ENCODE peak calls at places on chromosomes 16 and 17, in ten cellular contexts. One of them, this sample, is unnamed. For H3K27me3 and H3K4me1, the result is how much of the 10 kb centered on the place peaks cover.

GRCh38 chr17:45031231-45032149 is 19.9 kb downstream of the DCAKD start:
- DNase-seq in hepatocyte: no peak
- DNase-seq in CD8-positive, alpha-beta memory T cell: no peak
- DNase-seq in heart left ventricle: no peak
- DNase-seq in neuronal stem cell: no peak
- DNase-seq in fibroblast of lung: no peak
- DNase-seq in BE2C: peak
- DNase-seq in heart right ventricle: no peak
- DNase-seq in prostate gland: no peak
- DNase-seq in mammary epithelial cell: no peak
- DNase-seq in this sample: no peak

GRCh38 chr16:17951273-17951845 is 385.2 kb downstream of the NPIPA8 start:
- DNase-seq in hepatocyte: no peak
- DNase-seq in CD8-positive, alpha-beta memory T cell: no peak
- DNase-seq in heart left ventricle: no peak
- DNase-seq in neuronal stem cell: no peak
- DNase-seq in fibroblast of lung: peak
- DNase-seq in BE2C: no peak
- DNase-seq in heart right ventricle: no peak
- DNase-seq in prostate gland: no peak
- DNase-seq in mammary epithelial cell: no peak
- DNase-seq in this sample: no peak

GRCh38 chr16:15602285-15603044 is 40.5 kb downstream of the MARF1 start:
- DNase-seq in hepatocyte: no peak
- DNase-seq in CD8-positive, alpha-beta memory T cell: no peak
- DNase-seq in heart left ventricle: no peak
- DNase-seq in neuronal stem cell: no peak
- DNase-seq in fibroblast of lung: no peak
- DNase-seq in BE2C: no peak
- DNase-seq in heart right ventricle: no peak
- DNase-seq in prostate gland: no peak
- DNase-seq in mammary epithelial cell: no peak
- DNase-seq in this sample: no peak

GRCh38 chr17:54745862-54746261 is 154.8 kb upstream of the TOM1L1 start:
- DNase-seq in hepatocyte: no peak
- DNase-seq in CD8-positive, alpha-beta memory T cell: no peak
- DNase-seq in heart left ventricle: no peak
- DNase-seq in neuronal stem cell: no peak
- DNase-seq in fibroblast of lung: no peak
- DNase-seq in BE2C: no peak
- DNase-seq in heart right ventricle: no peak
- DNase-seq in prostate gland: no peak
- DNase-seq in mammary epithelial cell: no peak
- DNase-seq in this sample: no peak

GRCh38 chr16:11610121-11610505 is 23.4 kb upstream of the LITAF start:
- DNase-seq in hepatocyte: no peak
- DNase-seq in CD8-positive, alpha-beta memory T cell: no peak
- DNase-seq in heart left ventricle: no peak
- DNase-seq in neuronal stem cell: no peak
- DNase-seq in fibroblast of lung: no peak
- DNase-seq in BE2C: no peak
- DNase-seq in heart right ventricle: no peak
- DNase-seq in prostate gland: no peak
- DNase-seq in mammary epithelial cell: no peak
- DNase-seq in this sample: no peak

GRCh38 chr17:76612977-76613851 is 27.6 kb upstream of the ST6GALNAC2 start:
- DNase-seq in hepatocyte: peak
- DNase-seq in CD8-positive, alpha-beta memory T cell: no peak
- DNase-seq in heart left ventricle: no peak
- DNase-seq in neuronal stem cell: no peak
- DNase-seq in fibroblast of lung: no peak
- DNase-seq in BE2C: no peak
- DNase-seq in heart right ventricle: no peak
- DNase-seq in prostate gland: no peak
- DNase-seq in mammary epithelial cell: peak
- DNase-seq in this sample: peak

GRCh38 chr17:51590071-51590470 is 329.7 kb downstream of the UTP18 start:
- DNase-seq in hepatocyte: no peak
- DNase-seq in CD8-positive, alpha-beta memory T cell: no peak
- DNase-seq in heart left ventricle: no peak
- DNase-seq in neuronal stem cell: no peak
- DNase-seq in fibroblast of lung: no peak
- DNase-seq in BE2C: peak
- DNase-seq in heart right ventricle: no peak
- DNase-seq in prostate gland: no peak
- DNase-seq in mammary epithelial cell: no peak
- DNase-seq in this sample: no peak

GRCh38 chr16:68393333-68393732 is 55.0 kb downstream of the SMPD3 start:
- DNase-seq in hepatocyte: no peak
- DNase-seq in CD8-positive, alpha-beta memory T cell: no peak
- DNase-seq in heart left ventricle: no peak
- DNase-seq in neuronal stem cell: no peak
- DNase-seq in fibroblast of lung: no peak
- DNase-seq in BE2C: no peak
- DNase-seq in heart right ventricle: no peak
- DNase-seq in prostate gland: no peak
- DNase-seq in mammary epithelial cell: no peak
- DNase-seq in this sample: no peak

GRCh38 chr16:24668481-24669001 is 60.9 kb upstream of the TNRC6A start:
- DNase-seq in hepatocyte: no peak
- DNase-seq in CD8-positive, alpha-beta memory T cell: no peak
- DNase-seq in heart left ventricle: no peak
- DNase-seq in neuronal stem cell: no peak
- DNase-seq in fibroblast of lung: peak
- DNase-seq in BE2C: no peak
- DNase-seq in heart right ventricle: no peak
- DNase-seq in prostate gland: no peak
- DNase-seq in mammary epithelial cell: peak
- DNase-seq in this sample: no peak

GRCh38 chr16:539901-540530 is 12.5 kb downstream of the CAPN15 start:
- DNase-seq in hepatocyte: no peak
- DNase-seq in CD8-positive, alpha-beta memory T cell: no peak
- DNase-seq in heart left ventricle: no peak
- DNase-seq in neuronal stem cell: no peak
- DNase-seq in fibroblast of lung: peak
- DNase-seq in BE2C: no peak
- DNase-seq in heart right ventricle: no peak
- DNase-seq in prostate gland: no peak
- DNase-seq in mammary epithelial cell: no peak
- DNase-seq in this sample: no peak
- H3K27me3 ChIP-seq in hepatocyte: under half
- H3K27me3 ChIP-seq in CD8-positive, alpha-beta memory T cell: under half
- H3K27me3 ChIP-seq in heart left ventricle: under half
- H3K27me3 ChIP-seq in neuronal stem cell: under half
- H3K27me3 ChIP-seq in fibroblast of lung: under half
- H3K27me3 ChIP-seq in BE2C: under half
- H3K27me3 ChIP-seq in heart right ventricle: under half
- H3K27me3 ChIP-seq in prostate gland: under half
- H3K27me3 ChIP-seq in mammary epithelial cell: under half
- H3K27me3 ChIP-seq in this sample: under half

DNA sequence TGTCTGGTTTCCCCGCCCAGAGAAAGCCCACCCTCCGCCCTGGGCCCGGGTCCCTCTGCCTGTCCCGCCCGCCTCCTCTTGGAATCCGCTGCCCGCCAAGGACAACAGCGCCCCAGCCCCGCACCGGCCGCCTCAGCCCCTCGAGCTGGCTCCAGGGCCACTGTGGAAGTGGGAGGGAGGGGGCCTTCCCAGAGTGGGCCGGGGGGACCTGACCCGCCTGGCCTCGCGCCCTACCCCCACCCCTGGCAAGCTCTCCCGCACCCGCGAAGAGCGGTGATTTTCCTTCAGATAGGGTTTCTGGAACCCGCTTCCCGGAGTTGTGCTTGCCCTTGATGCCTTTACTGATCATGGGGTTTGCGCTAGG is 2.3 kb upstream of the CBX8 start:
- DNase-seq in hepatocyte: no peak
- DNase-seq in CD8-positive, alpha-beta memory T cell: no peak
- DNase-seq in heart left ventricle: no peak
- DNase-seq in neuronal stem cell: no peak
- DNase-seq in fibroblast of lung: no peak
- DNase-seq in BE2C: no peak
- DNase-seq in heart right ventricle: no peak
- DNase-seq in prostate gland: no peak
- DNase-seq in mammary epithelial cell: no peak
- DNase-seq in this sample: no peak
- H3K4me1 ChIP-seq in hepatocyte: under half
- H3K4me1 ChIP-seq in CD8-positive, alpha-beta memory T cell: half or more
- H3K4me1 ChIP-seq in heart left ventricle: under half
- H3K4me1 ChIP-seq in neuronal stem cell: half or more
- H3K4me1 ChIP-seq in fibroblast of lung: under half
- H3K4me1 ChIP-seq in BE2C: under half
- H3K4me1 ChIP-seq in heart right ventricle: half or more
- H3K4me1 ChIP-seq in prostate gland: under half
- H3K4me1 ChIP-seq in mammary epithelial cell: under half
- H3K4me1 ChIP-seq in this sample: under half

DNA sequence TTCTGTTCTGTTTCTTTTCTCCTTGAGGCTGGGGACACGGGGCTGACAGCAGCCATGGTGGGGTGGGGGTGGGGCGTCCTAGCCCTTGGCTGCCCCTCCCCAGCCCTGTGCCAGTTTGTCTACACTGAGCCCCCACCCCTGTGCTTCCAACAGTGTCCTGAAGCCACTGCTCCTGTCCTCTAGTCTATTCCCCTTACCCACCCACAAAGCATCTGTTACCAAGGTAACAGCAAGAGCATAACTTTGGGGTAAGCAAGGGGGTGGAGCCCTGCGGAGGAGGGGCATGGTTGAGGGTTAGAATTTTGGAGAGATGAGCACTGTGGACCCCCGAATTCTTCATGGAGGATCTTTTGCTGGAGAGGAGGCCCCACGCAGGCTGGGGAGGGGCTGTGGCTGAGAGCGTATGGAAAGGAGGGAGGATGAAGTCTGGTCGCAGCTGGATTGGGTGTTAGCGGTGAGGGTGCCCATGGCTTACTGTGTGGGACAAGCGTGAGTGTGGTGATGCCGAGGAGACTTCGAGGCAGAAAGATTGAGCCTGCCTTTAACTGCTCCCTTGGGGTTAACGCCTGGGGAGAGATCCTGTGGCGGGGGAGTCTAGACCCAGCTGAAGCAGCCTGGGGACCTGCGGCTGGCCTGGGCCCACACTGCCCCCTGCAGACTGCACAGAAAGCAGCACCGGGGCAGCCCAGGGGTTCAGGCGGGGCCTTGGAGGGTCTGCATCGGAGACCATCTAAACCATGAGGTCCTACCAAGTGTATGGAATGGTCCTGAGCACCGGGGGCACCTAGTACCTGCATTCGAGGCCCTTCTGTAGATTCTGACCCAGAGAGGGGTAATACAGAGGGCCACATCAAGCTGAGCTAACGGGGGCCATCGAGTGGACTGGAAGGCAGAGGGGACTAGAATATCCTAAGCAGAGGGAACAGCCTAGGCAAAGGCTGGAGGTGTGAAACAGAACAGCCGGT is 6.1 kb upstream of the STAC2 start:
- DNase-seq in hepatocyte: peak
- DNase-seq in CD8-positive, alpha-beta memory T cell: peak
- DNase-seq in heart left ventricle: no peak
- DNase-seq in neuronal stem cell: no peak
- DNase-seq in fibroblast of lung: no peak
- DNase-seq in BE2C: peak
- DNase-seq in heart right ventricle: peak
- DNase-seq in prostate gland: no peak
- DNase-seq in mammary epithelial cell: no peak
- DNase-seq in this sample: no peak
- H3K4me3 ChIP-seq in hepatocyte: no peak
- H3K4me3 ChIP-seq in CD8-positive, alpha-beta memory T cell: no peak
- H3K4me3 ChIP-seq in heart left ventricle: no peak
- H3K4me3 ChIP-seq in neuronal stem cell: no peak
- H3K4me3 ChIP-seq in fibroblast of lung: no peak
- H3K4me3 ChIP-seq in BE2C: peak
- H3K4me3 ChIP-seq in heart right ventricle: no peak
- H3K4me3 ChIP-seq in prostate gland: no peak
- H3K4me3 ChIP-seq in mammary epithelial cell: no peak
- H3K4me3 ChIP-seq in this sample: no peak

GRCh38 chr17:81093576-81094223 is 58.7 kb downstream of the BAIAP2 start:
- DNase-seq in hepatocyte: no peak
- DNase-seq in CD8-positive, alpha-beta memory T cell: no peak
- DNase-seq in heart left ventricle: no peak
- DNase-seq in neuronal stem cell: no peak
- DNase-seq in fibroblast of lung: no peak
- DNase-seq in BE2C: no peak
- DNase-seq in heart right ventricle: no peak
- DNase-seq in prostate gland: no peak
- DNase-seq in mammary epithelial cell: no peak
- DNase-seq in this sample: no peak

GRCh38 chr17:81095608-81095888 is 60.6 kb downstream of the BAIAP2 start:
- DNase-seq in hepatocyte: no peak
- DNase-seq in CD8-positive, alpha-beta memory T cell: peak
- DNase-seq in heart left ventricle: no peak
- DNase-seq in neuronal stem cell: no peak
- DNase-seq in fibroblast of lung: no peak
- DNase-seq in BE2C: no peak
- DNase-seq in heart right ventricle: no peak
- DNase-seq in prostate gland: no peak
- DNase-seq in mammary epithelial cell: no peak
- DNase-seq in this sample: no peak

GRCh38 chr17:81096741-81097133 is 61.8 kb downstream of the BAIAP2 start:
- DNase-seq in hepatocyte: no peak
- DNase-seq in CD8-positive, alpha-beta memory T cell: no peak
- DNase-seq in heart left ventricle: no peak
- DNase-seq in neuronal stem cell: no peak
- DNase-seq in fibroblast of lung: no peak
- DNase-seq in BE2C: no peak
- DNase-seq in heart right ventricle: no peak
- DNase-seq in prostate gland: no peak
- DNase-seq in mammary epithelial cell: no peak
- DNase-seq in this sample: no peak

GRCh38 chr17:81094224-81094743 is 59.3 kb downstream of the BAIAP2 start:
- DNase-seq in hepatocyte: no peak
- DNase-seq in CD8-positive, alpha-beta memory T cell: no peak
- DNase-seq in heart left ventricle: no peak
- DNase-seq in neuronal stem cell: no peak
- DNase-seq in fibroblast of lung: no peak
- DNase-seq in BE2C: no peak
- DNase-seq in heart right ventricle: no peak
- DNase-seq in prostate gland: no peak
- DNase-seq in mammary epithelial cell: no peak
- DNase-seq in this sample: no peak

DNA sequence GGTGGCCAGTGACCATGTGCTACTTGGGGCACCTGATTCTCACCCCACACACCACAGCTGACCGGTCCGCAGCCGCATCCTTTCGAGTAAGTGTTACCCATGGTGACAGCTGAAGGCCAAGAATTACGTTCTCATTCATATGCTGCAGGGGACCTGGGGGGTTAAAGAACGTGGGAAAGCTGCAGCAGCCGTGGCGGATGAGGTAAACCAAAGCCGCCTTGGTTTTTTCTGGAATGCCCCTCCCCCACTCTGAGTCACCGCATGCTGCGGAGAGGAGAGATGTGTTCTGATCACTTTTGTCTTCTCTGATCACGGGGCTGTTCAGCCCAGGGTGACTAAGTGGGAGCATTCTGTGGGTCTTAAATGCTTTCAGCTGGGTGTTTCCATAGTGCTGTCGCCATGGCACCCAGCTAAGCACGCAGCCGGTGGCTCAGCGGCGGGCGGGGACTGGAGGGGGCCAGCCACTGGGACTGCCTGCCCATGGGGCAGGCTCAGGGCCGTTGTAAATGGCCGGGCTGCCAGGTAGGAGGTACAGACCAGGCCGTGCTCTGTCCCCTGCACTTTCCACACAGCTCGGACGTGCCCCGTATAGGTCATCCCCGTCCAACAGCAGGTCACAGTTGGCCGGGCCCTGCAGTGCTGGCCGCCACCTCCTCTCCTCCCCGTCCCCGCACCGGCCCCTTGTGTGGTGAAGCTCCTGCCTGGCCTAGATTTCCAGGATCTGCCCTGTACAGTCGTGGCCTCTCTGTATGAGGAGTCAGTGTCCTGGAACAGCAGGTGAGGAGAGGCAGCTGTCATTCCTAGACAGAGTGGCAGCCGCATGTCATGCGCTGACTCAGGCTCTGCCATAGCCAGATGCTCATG is 60.0 kb downstream of the BAIAP2 start:
- DNase-seq in hepatocyte: peak
- DNase-seq in CD8-positive, alpha-beta memory T cell: peak
- DNase-seq in heart left ventricle: peak
- DNase-seq in neuronal stem cell: peak
- DNase-seq in fibroblast of lung: peak
- DNase-seq in BE2C: peak
- DNase-seq in heart right ventricle: no peak
- DNase-seq in prostate gland: no peak
- DNase-seq in mammary epithelial cell: peak
- DNase-seq in this sample: peak
- H3K27me3 ChIP-seq in hepatocyte: under half
- H3K27me3 ChIP-seq in CD8-positive, alpha-beta memory T cell: under half
- H3K27me3 ChIP-seq in heart left ventricle: under half
- H3K27me3 ChIP-seq in neuronal stem cell: under half
- H3K27me3 ChIP-seq in fibroblast of lung: under half
- H3K27me3 ChIP-seq in BE2C: under half
- H3K27me3 ChIP-seq in heart right ventricle: under half
- H3K27me3 ChIP-seq in prostate gland: under half
- H3K27me3 ChIP-seq in mammary epithelial cell: under half
- H3K27me3 ChIP-seq in this sample: under half